ENCODE peak calls at places on chromosome 11, in six cellular contexts. R is CD8-positive, alpha-beta T cell; S is left lung; X is brain microvascular endothelial cell; W is kidney epithelial cell; L is small intestine. A is an unnamed sample.

GRCh38 chr11:113096661-113097060 is 135.4 kb downstream of the NCAM1 start:
- DNase-seq in W (no peak), S (no peak), R (no peak), X (no peak), L (no peak), A (no peak)

GRCh38 chr11:75311858-75312288 is 39.6 kb downstream of the ARRB1 start:
- DNase-seq in R (no peak), X (peak; percentile 70), W (no peak), S (peak; percentile 65), L (peak; percentile 61), A (peak; percentile 45)

GRCh38 chr11:59779487-59779886 is 24.3 kb downstream of the STX3 start:
- DNase-seq in S (no peak), L (no peak), X (no peak), R (no peak), W (no peak), A (no peak)

GRCh38 chr11:120108154-120108784 is 29.6 kb downstream of the TRIM29 start:
- DNase-seq in L (peak; percentile 67), X (peak; percentile 50), R (peak; percentile 36), S (peak; percentile 49), W (no peak), A (peak; percentile 98)

GRCh38 chr11:7592706-7593105 is 78.9 kb downstream of the PPFIBP2 start:
- DNase-seq in W (no peak), R (no peak), L (no peak), S (peak; percentile 68), X (no peak), A (no peak)

GRCh38 chr11:116862951-116863350 is 25.5 kb upstream of the APOA1 start:
- DNase-seq in S (no peak), W (no peak), R (no peak), X (no peak), L (no peak), A (no peak)

GRCh38 chr11:67119577-67120391 is 721 bp downstream of the KDM2A start:
- DNase-seq in W (no peak), R (peak; percentile 8), S (peak; percentile 42), X (no peak), L (peak; percentile 45), A (peak; percentile 59)

GRCh38 chr11:113896156-113896879 is 8.3 kb upstream of the HTR3B start:
- DNase-seq in W (no peak), S (no peak), X (peak; percentile 32), R (peak; percentile 27), L (peak; percentile 53), A (no peak)

GRCh38 chr11:34425360-34425759 is 13.4 kb upstream of the CAT start:
- DNase-seq in X (no peak), R (no peak), L (no peak), W (no peak), S (no peak), A (no peak)

GRCh38 chr11:74948546-74948897 is 369 bp downstream of the XRRA1 start:
- DNase-seq in L (no peak), R (no peak), S (no peak), X (no peak), W (no peak), A (peak; percentile 52)

GRCh38 chr11:80443177-80443576 is 1002.3 kb upstream of the TENM4 start:
- DNase-seq in W (no peak), R (no peak), X (no peak), L (no peak), S (no peak), A (no peak)

GRCh38 chr11:43578346-43579170 is 102.0 kb upstream of the HSD17B12 start:
- DNase-seq in X (peak; percentile 46), S (no peak), R (no peak), W (no peak), L (no peak), A (peak; percentile 52)

GRCh38 chr11:18748766-18749375 is 22.9 kb upstream of the IGSF22 start:
- DNase-seq in W (no peak), R (no peak), S (no peak), L (no peak), X (no peak), A (no peak)

GRCh38 chr11:119641991-119642745 is 86.8 kb downstream of the NECTIN1 start:
- DNase-seq in L (peak; percentile 47), X (peak; percentile 4), S (no peak), R (no peak), W (no peak), A (peak; percentile 91)

GRCh38 chr11:69208190-69209037 is 52.7 kb downstream of the SMIM38 start:
- DNase-seq in W (no peak), R (no peak), S (no peak), X (no peak), L (no peak), A (peak; percentile 8)

GRCh38 chr11:98495601-98496000 is 525.1 kb upstream of the CNTN5 start:
- DNase-seq in R (no peak), X (no peak), W (no peak), S (no peak), L (no peak), A (no peak)

GRCh38 chr11:73308963-73309960 is 1.2 kb downstream of the ARHGEF17 start:
- DNase-seq in W (peak; percentile 82), S (peak; percentile 92), R (no peak), X (peak; percentile 94), L (peak; percentile 52), A (peak; percentile 95)

GRCh38 chr11:119493712-119494111 is 70.7 kb upstream of the THY1 start:
- DNase-seq in X (peak; percentile 10), L (peak; percentile 47), R (no peak), S (peak; percentile 48), W (no peak), A (peak; percentile 87)

GRCh38 chr11:90845126-90845525 is 622.3 kb upstream of the CHORDC1 start:
- DNase-seq in L (no peak), X (no peak), R (no peak), W (no peak), S (no peak), A (no peak)

GRCh38 chr11:65872555-65873279 is at the start of gene EFEMP2:
- DNase-seq in R (no peak), W (no peak), L (no peak), X (no peak), S (no peak), A (peak; percentile 89)

GRCh38 chr11:7278314-7278917 is 26.7 kb downstream of the SYT9 start:
- DNase-seq in S (no peak), R (no peak), W (no peak), L (peak; percentile 35), X (peak; percentile 40), A (peak; percentile 30)

GRCh38 chr11:83684071-83684470 is 397.9 kb upstream of the CCDC90B start:
- DNase-seq in S (no peak), L (no peak), W (no peak), X (no peak), R (no peak), A (no peak)

GRCh38 chr11:88508808-88509581 is 171.5 kb upstream of the CTSC start:
- DNase-seq in R (no peak), W (no peak), L (no peak), S (peak; percentile 36), X (no peak), A (peak; percentile 68)

GRCh38 chr11:47514825-47515647 is 37.9 kb downstream of the CELF1 start:
- DNase-seq in L (no peak), W (no peak), X (peak; percentile 88), S (no peak), R (no peak), A (no peak)

GRCh38 chr11:63913866-63914830 is 2.8 kb downstream of the RCOR2 start:
- DNase-seq in W (no peak), L (no peak), S (no peak), X (no peak), R (no peak), A (peak; percentile 44)
- H3K4me3 ChIP-seq in W (no peak overlapping the region), L (no peak overlapping the region), S (no peak overlapping the region), X (no peak overlapping the region), R (no peak overlapping the region), A (no peak overlapping the region)

GRCh38 chr11:45897556-45897955 is 9.5 kb downstream of the FREY1 start:
- DNase-seq in X (no peak), L (no peak), W (no peak), S (no peak), R (no peak), A (peak; percentile 54)

GRCh38 chr11:45894555-45895247 is 9.2 kb downstream of the MAPK8IP1 start:
- DNase-seq in X (no peak), S (no peak), W (no peak), L (no peak), R (no peak), A (peak; percentile 14)

GRCh38 chr11:45899086-45899447 is 8.0 kb downstream of the FREY1 start:
- DNase-seq in L (no peak), S (no peak), R (no peak), X (no peak), W (no peak), A (no peak)

GRCh38 chr11:45895553-45896259 is 10.3 kb downstream of the MAPK8IP1 start:
- DNase-seq in R (no peak), L (no peak), S (no peak), X (no peak), W (no peak), A (peak; percentile 56)

DNA sequence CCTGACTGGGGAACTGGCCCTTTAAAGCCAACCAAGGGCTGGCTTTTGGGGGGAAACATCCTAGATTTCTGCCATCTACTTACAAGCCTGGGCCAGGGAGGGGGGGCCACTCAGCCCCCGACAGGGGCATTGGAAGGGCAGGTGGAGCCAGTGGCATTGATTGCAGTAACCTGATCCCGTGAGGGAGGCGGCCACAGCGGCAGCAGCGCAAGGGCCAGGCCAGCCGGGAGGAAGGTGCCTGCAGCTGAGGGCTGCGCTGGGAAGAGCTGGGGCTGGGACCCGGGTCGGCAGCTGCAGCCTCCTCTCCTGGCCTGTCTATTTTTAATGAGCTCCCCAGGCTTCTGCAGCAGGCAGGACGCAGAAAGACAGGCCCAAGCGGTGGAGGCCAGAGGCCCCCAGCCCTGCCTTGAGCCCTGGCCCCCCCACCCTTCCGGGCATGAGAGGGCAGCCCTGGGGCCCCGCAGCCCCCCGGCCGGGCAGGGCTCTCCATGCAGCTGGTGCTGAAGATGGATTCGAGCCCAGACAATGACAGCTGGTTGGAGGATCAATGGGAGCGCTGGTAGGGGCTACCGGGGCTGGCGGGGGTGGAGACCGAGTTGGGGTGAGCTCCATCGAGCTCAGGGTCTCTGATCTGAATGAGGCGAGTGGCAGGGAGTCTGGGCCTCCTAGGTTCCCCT is 10.5 kb downstream of the FREY1 start:
- DNase-seq in R (no peak), X (no peak), W (no peak), S (no peak), L (no peak), A (peak; percentile 94)
- H3K27me3 ChIP-seq in R (peaks cover 6% of the 10 kb centered on the region), X (no peaks in the 10 kb centered on the region), W (peaks cover 34% of the 10 kb centered on the region), S (peaks cover 71% of the 10 kb centered on the region), L (no peaks in the 10 kb centered on the region), A (peaks cover 6% of the 10 kb centered on the region)

GRCh38 chr11:107799245-107799859 is 59.2 kb downstream of the SLC35F2 start:
- DNase-seq in R (peak; percentile 30), X (peak; percentile 80), L (peak; percentile 57), S (peak; percentile 42), W (no peak), A (peak; percentile 59)
- H3K4me3 ChIP-seq in R (no peak overlapping the region), X (no peak overlapping the region), L (no peak overlapping the region), S (no peak overlapping the region), W (no peak overlapping the region), A (no peak overlapping the region)

GRCh38 chr11:103878646-103879045 is 157.8 kb upstream of the DDI1 start:
- DNase-seq in L (no peak), S (no peak), X (no peak), W (no peak), R (no peak), A (no peak)

GRCh38 chr11:103883856-103884255 is 152.6 kb upstream of the DDI1 start:
- DNase-seq in S (no peak), W (no peak), X (no peak), R (no peak), L (no peak), A (no peak)

GRCh38 chr11:103880968-103881367 is 155.5 kb upstream of the DDI1 start:
- DNase-seq in S (no peak), L (no peak), R (no peak), X (no peak), W (no peak), A (no peak)

GRCh38 chr11:103883291-103883690 is 153.1 kb upstream of the DDI1 start:
- DNase-seq in X (no peak), L (no peak), W (no peak), R (no peak), S (no peak), A (no peak)

GRCh38 chr11:103881518-103882070 is 154.8 kb upstream of the DDI1 start:
- DNase-seq in W (no peak), S (no peak), X (no peak), R (no peak), L (no peak), A (no peak)
- H3K27me3 ChIP-seq in W (no peaks in the 10 kb centered on the region), S (no peaks in the 10 kb centered on the region), X (no peaks in the 10 kb centered on the region), R (no peaks in the 10 kb centered on the region), L (no peaks in the 10 kb centered on the region), A (no peaks in the 10 kb centered on the region)